ENCODE peak calls at places on chromosome X, in six cellular contexts. H is mucosa of descending colon, T is ovary, M is cardiac muscle cell, Q is nephron progenitor cell, K is tibial artery. L is an unnamed sample.

GRCh38 chrX:134171661-134172587 is 65.1 kb upstream of the CCDC160 start:
- DNase-seq in Q (peak), K (no peak), H (no peak), T (peak), M (peak), L (no peak)

GRCh38 chrX:18174209-18174608 is 46.5 kb downstream of the BEND2 start:
- DNase-seq in K (no peak), T (no peak), Q (no peak), H (no peak), M (no peak), L (no peak)

GRCh38 chrX:41184312-41184711 is 99.1 kb downstream of the USP9X start:
- DNase-seq in M (no peak), K (no peak), H (no peak), T (no peak), Q (no peak), L (no peak)

GRCh38 chrX:107935664-107936433 is 46.3 kb downstream of the TEX13B start:
- DNase-seq in Q (peak), K (no peak), M (peak), H (no peak), T (no peak), L (no peak)

GRCh38 chrX:40174594-40175415 is 77.0 kb upstream of the BCOR start:
- DNase-seq in Q (peak), H (peak), K (peak), M (peak), T (peak), L (peak)

GRCh38 chrX:352582-353314 is 34.0 kb downstream of the PPP2R3B start:
- DNase-seq in T (peak), H (no peak), K (peak), Q (no peak), M (no peak), L (no peak)

GRCh38 chrX:12991575-12991974 is 16.7 kb downstream of the TMSB4X start:
- DNase-seq in Q (no peak), M (no peak), K (no peak), T (no peak), H (no peak), L (no peak)

GRCh38 chrX:16258936-16259335 is 91.7 kb downstream of the MAGEB17 start:
- DNase-seq in K (no peak), M (no peak), Q (no peak), T (no peak), H (no peak), L (no peak)

GRCh38 chrX:15815779-15816452 is 25.6 kb downstream of the ZRSR2 start:
- DNase-seq in H (peak), K (no peak), M (peak), Q (peak), T (no peak), L (no peak)

GRCh38 chrX:31420711-31421151 is 348.9 kb upstream of the FTHL17 start:
- DNase-seq in T (no peak), M (peak), Q (no peak), H (no peak), K (no peak), L (no peak)

GRCh38 chrX:111372065-111372464 is 39.9 kb downstream of the DCX start:
- DNase-seq in T (no peak), K (no peak), M (no peak), Q (no peak), H (no peak), L (no peak)

DNA sequence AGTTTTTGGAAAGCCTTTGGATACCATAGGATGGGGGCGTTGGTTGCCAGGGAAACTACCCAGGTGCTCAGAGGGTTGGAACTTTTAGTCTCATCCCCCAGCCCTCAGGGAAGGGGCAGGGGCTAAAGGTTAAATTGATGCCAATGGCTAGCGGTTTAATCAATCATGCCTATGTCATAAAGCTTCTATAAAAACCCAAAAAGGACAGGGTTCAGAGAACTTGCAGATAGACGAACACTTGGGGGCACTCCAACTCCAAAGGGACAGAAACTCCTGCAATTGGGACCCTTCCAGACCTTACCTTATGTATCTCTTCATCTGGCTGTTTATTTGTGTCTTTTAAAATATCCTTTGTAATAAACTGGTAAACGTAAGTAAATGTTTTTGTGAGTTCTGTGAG is 30.0 kb upstream of the GPR173 start:
- DNase-seq in H (no peak), Q (no peak), K (no peak), M (no peak), T (no peak), L (no peak)
- TF ChIP-seq CTCF in H (no peak), Q (no peak), K (no peak), M (no peak), T (no peak), L (no peak)

DNA sequence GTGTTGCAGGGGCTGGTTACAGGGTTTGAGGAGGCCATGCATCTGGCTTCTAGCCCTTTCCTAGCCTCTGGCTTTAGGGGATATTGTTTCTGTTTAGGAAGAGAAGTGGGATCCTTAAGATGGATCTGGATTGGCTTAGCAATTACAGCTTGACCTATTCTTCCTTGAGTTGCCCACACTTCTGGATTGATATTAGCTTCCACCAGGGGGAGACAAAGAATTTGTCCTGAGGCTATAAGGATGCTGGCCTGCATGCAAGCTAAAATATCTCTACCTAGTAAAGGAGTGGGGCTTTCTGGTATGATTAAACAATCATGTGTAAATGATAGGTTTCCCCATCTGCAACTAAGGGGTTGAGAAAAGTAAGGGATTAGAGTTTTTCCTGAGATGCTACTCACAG is 117.2 kb downstream of the TEX13C start:
- DNase-seq in Q (peak), M (peak), H (no peak), K (no peak), T (no peak), L (no peak)
- TF ChIP-seq CTCF in Q (peak), M (no peak), H (no peak), K (peak), T (no peak), L (no peak)

GRCh38 chrX:66766318-66766717 is 127.4 kb upstream of the EDA2R start:
- DNase-seq in H (no peak), Q (no peak), M (no peak), T (no peak), K (no peak), L (no peak)

GRCh38 chrX:66756717-66757116 is 117.8 kb upstream of the EDA2R start:
- DNase-seq in M (no peak), T (no peak), Q (no peak), K (no peak), H (peak), L (no peak)

DNA sequence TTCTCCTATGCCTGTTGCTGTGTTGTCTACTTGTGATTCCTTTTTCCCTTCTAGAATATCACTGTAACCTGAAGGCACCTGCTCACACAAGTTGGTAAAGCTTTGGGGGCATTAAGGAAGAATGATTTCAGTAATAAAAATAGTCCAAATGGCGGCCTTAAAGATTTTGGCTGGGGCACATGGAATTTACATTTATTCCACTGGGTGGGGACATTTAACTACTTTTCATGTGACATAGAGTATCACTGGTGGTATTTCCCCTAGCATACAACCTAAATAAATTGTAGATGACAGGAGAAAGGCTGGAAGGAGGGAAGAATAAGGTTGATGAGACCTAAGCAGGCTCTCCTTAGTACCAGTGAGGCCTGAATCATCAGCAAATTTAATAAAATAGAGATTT is 121.8 kb upstream of the EDA2R start:
- DNase-seq in M (no peak), K (no peak), T (no peak), H (no peak), Q (no peak), L (no peak)
- TF ChIP-seq CTCF in M (no peak), K (peak), T (no peak), H (no peak), Q (no peak), L (no peak)

GRCh38 chrX:152343306-152343705 is 107.8 kb downstream of the GABRA3 start:
- DNase-seq in M (no peak), H (no peak), T (no peak), K (no peak), Q (no peak), L (no peak)
- TF ChIP-seq CTCF in M (no peak), H (no peak), T (no peak), K (no peak), Q (no peak), L (no peak)

GRCh38 chrX:23035493-23035892 is 35.7 kb downstream of the DDX53 start:
- DNase-seq in H (no peak), M (no peak), Q (no peak), T (no peak), K (no peak), L (no peak)
- TF ChIP-seq CTCF in H (no peak), M (no peak), Q (peak), T (no peak), K (no peak), L (no peak)

L was measured in natural killer cell.